ENCODE peak calls at places on chromosomes 4 and X, in six cellular contexts. M is RWPE2; C is fibroblast of lung; Y is CD4-positive, alpha-beta T cell; E is right atrium auricular region; X is heart left ventricle. D is an unnamed sample.

GRCh38 chr4:107718351-107718965 is 1.6 kb downstream of the PAPSS1 start:
- DNase-seq in Y (no peak), E (no peak), C (no peak), X (no peak), M (no peak), D (no peak)

GRCh38 chr4:41213563-41214157 is 682 bp downstream of the APBB2 start:
- DNase-seq in Y (no peak), M (no peak), C (no peak), E (no peak), X (peak; percentile 73), D (no peak)

GRCh38 chr4:124483043-124483906 is 229.3 kb downstream of the ANKRD50 start:
- DNase-seq in X (no peak), Y (no peak), M (no peak), E (no peak), C (peak; percentile 11), D (no peak)

GRCh38 chr4:144174401-144175067 is 34.0 kb upstream of the GYPA start:
- DNase-seq in M (no peak), C (peak; percentile 76), Y (no peak), X (no peak), E (no peak), D (peak; percentile 32)

GRCh38 chrX:2391869-2392606 is 108.7 kb downstream of the DHRSX start:
- DNase-seq in M (peak; percentile 95), C (peak; percentile 76), E (no peak), X (no peak), Y (no peak), D (peak; percentile 52)

GRCh38 chrX:143571521-143571920 is 54.2 kb upstream of the SPANXN3 start:
- DNase-seq in M (no peak), C (no peak), X (no peak), E (no peak), Y (no peak), D (no peak)

GRCh38 chrX:29297171-29297800 is 710.0 kb downstream of the IL1RAPL1 start:
- DNase-seq in X (no peak), Y (no peak), E (no peak), C (peak; percentile 57), M (no peak), D (no peak)

GRCh38 chr4:111631157-111631999 is 513.9 kb upstream of the FAM241A start:
- DNase-seq in Y (no peak), X (no peak), E (no peak), M (no peak), C (peak; percentile 23), D (no peak)

GRCh38 chrX:46597774-46598173 is 24.2 kb downstream of the CHST7 start:
- DNase-seq in X (no peak), E (no peak), Y (no peak), C (no peak), M (no peak), D (no peak)

GRCh38 chr4:183173580-183174526 is 74.8 kb downstream of the WWC2 start:
- DNase-seq in E (no peak), X (no peak), M (no peak), Y (no peak), C (no peak), D (no peak)

GRCh38 chrX:56281789-56282188 is 49.6 kb downstream of the KLF8 start:
- DNase-seq in E (no peak), X (no peak), Y (no peak), M (no peak), C (peak; percentile 22), D (no peak)

GRCh38 chr4:16284050-16284449 is 57.8 kb upstream of the TAPT1 start:
- DNase-seq in X (no peak), Y (no peak), M (no peak), C (no peak), E (no peak), D (no peak)

GRCh38 chrX:129686422-129686948 is 31.7 kb upstream of the APLN start:
- DNase-seq in X (no peak), M (no peak), Y (no peak), E (peak; percentile 65), C (peak; percentile 68), D (no peak)

GRCh38 chr4:185849543-185850185 is 37.7 kb upstream of the SORBS2 start:
- DNase-seq in M (no peak), X (no peak), E (peak; percentile 74), Y (no peak), C (peak; percentile 84), D (no peak)

GRCh38 chr4:15868816-15869413 is 69.6 kb downstream of the FGFBP1 start:
- DNase-seq in M (no peak), C (no peak), E (no peak), X (no peak), Y (no peak), D (no peak)

GRCh38 chr4:65502151-65502691 is 168.1 kb downstream of the EPHA5 start:
- DNase-seq in Y (no peak), E (no peak), C (no peak), M (no peak), X (no peak), D (peak; percentile 2)

GRCh38 chr4:154314248-154314647 is 177.4 kb downstream of the DCHS2 start:
- DNase-seq in C (peak; percentile 56), X (no peak), M (no peak), E (no peak), Y (no peak), D (no peak)

GRCh38 chr4:123284166-123284565 is 112.4 kb upstream of the SPRY1 start:
- DNase-seq in M (no peak), X (no peak), Y (no peak), E (no peak), C (no peak), D (no peak)

GRCh38 chrX:74133156-74133796 is 170.7 kb upstream of the ZCCHC13 start:
- DNase-seq in Y (no peak), X (no peak), C (peak; percentile 79), E (no peak), M (no peak), D (peak; percentile 18)

GRCh38 chr4:138981930-138982390 is 33.6 kb upstream of the NOCT start:
- DNase-seq in C (peak; percentile 95), Y (no peak), E (peak; percentile 69), X (no peak), M (no peak), D (peak; percentile 13)
- TF ChIP-seq CTCF in C (peak; percentile 35), Y (no peak), E (peak; percentile 50), X (no peak), M (no peak), D (peak; percentile 51)

GRCh38 chr4:152101546-152102183 is 340.9 kb upstream of the GATB start:
- DNase-seq in C (no peak), M (no peak), E (no peak), X (no peak), Y (no peak), D (no peak)
- H3K27ac ChIP-seq in C (peak overlapping the region; percentile 29), M (peak overlapping the region; percentile 50), E (no peak overlapping the region), X (no peak overlapping the region), Y (peak overlapping the region; percentile 86), D (no peak overlapping the region)

GRCh38 chr4:117429506-117429905 is 344.1 kb upstream of the TRAM1L1 start:
- DNase-seq in X (no peak), M (peak; percentile 16), C (no peak), E (no peak), Y (no peak), D (no peak)

GRCh38 chr4:117434424-117434823 is 349.0 kb upstream of the TRAM1L1 start:
- DNase-seq in Y (no peak), C (no peak), M (no peak), E (no peak), X (no peak), D (no peak)

GRCh38 chr4:117429061-117429460 is 343.7 kb upstream of the TRAM1L1 start:
- DNase-seq in X (no peak), M (no peak), Y (no peak), C (no peak), E (no peak), D (no peak)
- TF ChIP-seq CTCF in X (no peak), M (no peak), Y (no peak), C (no peak), E (no peak), D (no peak)

GRCh38 chr4:128866691-128867090 is 57.2 kb downstream of the JADE1 start:
- DNase-seq in C (no peak), X (no peak), Y (no peak), E (no peak), M (no peak), D (no peak)
- H3K27ac ChIP-seq in C (no peak overlapping the region), X (no peak overlapping the region), Y (no peak overlapping the region), E (no peak overlapping the region), M (no peak overlapping the region), D (no peak overlapping the region)

DNA sequence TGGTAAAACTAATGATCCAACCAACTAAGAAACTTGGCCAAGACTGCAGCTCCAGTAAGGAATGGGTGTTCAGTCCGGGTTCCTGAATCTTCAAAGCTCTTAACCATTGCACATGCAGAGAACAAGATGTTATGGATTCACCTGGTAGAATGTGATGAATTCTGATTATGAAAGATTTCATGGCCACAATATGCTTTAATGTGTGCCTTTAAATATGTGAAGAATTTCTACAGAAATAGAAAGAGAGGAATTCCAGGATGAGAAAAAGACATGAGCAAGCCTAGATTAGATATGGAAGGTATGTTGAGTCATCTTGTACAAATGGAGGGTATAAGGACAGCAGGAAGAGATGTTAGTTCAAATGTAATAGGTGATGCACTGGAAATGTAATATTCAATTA is 472.2 kb upstream of the TENM3 start:
- DNase-seq in C (no peak), X (no peak), E (no peak), M (no peak), Y (no peak), D (no peak)
- TF ChIP-seq CTCF in C (no peak), X (no peak), E (no peak), M (no peak), Y (no peak), D (no peak)

GRCh38 chr4:140255919-140256318 is 101.9 kb upstream of the MAML3 start:
- DNase-seq in Y (no peak), M (no peak), E (no peak), C (no peak), X (no peak), D (no peak)
- H3K27ac ChIP-seq in Y (no peak overlapping the region), M (peak overlapping the region; percentile 18), E (no peak overlapping the region), C (peak overlapping the region; percentile 37), X (no peak overlapping the region), D (no peak overlapping the region)

GRCh38 chrX:51459125-51459524 is 37.3 kb downstream of the NUDT11 start:
- DNase-seq in Y (no peak), X (no peak), E (no peak), C (peak; percentile 13), M (no peak), D (no peak)

GRCh38 chrX:51456246-51456645 is 40.1 kb downstream of the NUDT11 start:
- DNase-seq in M (no peak), X (no peak), Y (no peak), C (no peak), E (no peak), D (no peak)

GRCh38 chrX:51461053-51462050 is 35.0 kb downstream of the NUDT11 start:
- DNase-seq in C (peak; percentile 41), M (no peak), X (no peak), E (no peak), Y (no peak), D (peak; percentile 2)

GRCh38 chrX:51456814-51457213 is 39.6 kb downstream of the NUDT11 start:
- DNase-seq in X (no peak), C (no peak), E (no peak), M (no peak), Y (no peak), D (no peak)
- TF ChIP-seq CTCF in X (no peak), C (no peak), E (peak; percentile 27), M (no peak), Y (no peak), D (no peak)

DNA sequence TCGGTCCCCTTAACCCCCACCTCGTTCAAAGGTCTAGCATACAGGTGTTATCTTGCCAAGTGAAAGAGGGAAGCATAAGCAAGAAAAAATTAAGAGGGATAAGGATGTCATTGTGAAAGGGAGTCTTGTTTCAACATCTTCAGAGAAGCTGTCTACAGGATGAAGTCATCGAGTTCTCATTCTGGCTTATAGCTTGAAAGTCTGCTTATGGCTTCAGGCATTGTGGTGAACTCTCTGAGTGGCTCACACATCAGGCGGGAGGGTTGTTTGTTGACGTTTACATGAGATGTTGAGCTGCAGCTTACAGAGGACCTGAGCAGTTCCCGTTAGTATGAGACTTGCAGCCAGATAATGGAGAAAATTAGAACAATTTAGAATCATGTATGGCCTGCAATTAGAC is 16.6 kb downstream of the MAGEA9B start:
- DNase-seq in M (no peak), E (no peak), Y (no peak), C (peak; percentile 42), X (no peak), D (peak; percentile 37)
- H3K27ac ChIP-seq in M (no peak overlapping the region), E (no peak overlapping the region), Y (no peak overlapping the region), C (no peak overlapping the region), X (no peak overlapping the region), D (no peak overlapping the region)